ENCODE peak calls at places on chromosomes 13 and 19, in five cellular contexts. W is effector memory CD4-positive, alpha-beta T cell; B is tibial nerve; H is thoracic aorta; R is CD8-positive, alpha-beta memory T cell. M is an unnamed sample.

GRCh38 chr13:43365042-43365344 is 341.6 kb downstream of the DNAJC15 start:
- DNase-seq in W (no peak), B (no peak), H (no peak), R (no peak), M (no peak)

GRCh38 chr13:96460571-96460970 is 370.7 kb downstream of the HS6ST3 start:
- DNase-seq in W (no peak), B (no peak), H (no peak), R (no peak), M (no peak)

GRCh38 chr13:75661443-75661842 is 25.3 kb downstream of the LMO7 start:
- DNase-seq in W (no peak), B (no peak), H (no peak), R (no peak), M (no peak)

GRCh38 chr13:31168736-31169135 is 7.0 kb upstream of the HSPH1 start:
- DNase-seq in W (no peak), B (no peak), H (no peak), R (no peak), M (no peak)

GRCh38 chr19:34217952-34218817 is 36.2 kb upstream of the GARRE1 start:
- DNase-seq in W (peak), B (no peak), H (no peak), R (peak), M (peak)

GRCh38 chr19:4352701-4353121 is 9.3 kb downstream of the MPND start:
- DNase-seq in W (peak), B (no peak), H (no peak), R (peak), M (peak)

GRCh38 chr19:2266183-2266993 is 10.2 kb upstream of the JSRP1 start:
- DNase-seq in W (no peak), B (peak), H (peak), R (no peak), M (no peak)

GRCh38 chr19:18428173-18428836 is 9.1 kb downstream of the SSBP4 start:
- DNase-seq in W (no peak), B (no peak), H (no peak), R (no peak), M (no peak)

GRCh38 chr19:7757358-7757757 is 5.7 kb upstream of the CLEC4M start:
- DNase-seq in W (no peak), B (no peak), H (no peak), R (no peak), M (no peak)

GRCh38 chr19:29845576-29846176 is 33.9 kb downstream of the CCNE1 start:
- DNase-seq in W (peak), B (no peak), H (no peak), R (peak), M (no peak)

GRCh38 chr19:30883071-30883470 is 466.2 kb downstream of the TSHZ3 start:
- DNase-seq in W (no peak), B (no peak), H (no peak), R (no peak), M (no peak)

GRCh38 chr19:43316591-43317319 is 36.7 kb upstream of the CD177 start:
- DNase-seq in W (no peak), B (no peak), H (no peak), R (no peak), M (no peak)

DNA sequence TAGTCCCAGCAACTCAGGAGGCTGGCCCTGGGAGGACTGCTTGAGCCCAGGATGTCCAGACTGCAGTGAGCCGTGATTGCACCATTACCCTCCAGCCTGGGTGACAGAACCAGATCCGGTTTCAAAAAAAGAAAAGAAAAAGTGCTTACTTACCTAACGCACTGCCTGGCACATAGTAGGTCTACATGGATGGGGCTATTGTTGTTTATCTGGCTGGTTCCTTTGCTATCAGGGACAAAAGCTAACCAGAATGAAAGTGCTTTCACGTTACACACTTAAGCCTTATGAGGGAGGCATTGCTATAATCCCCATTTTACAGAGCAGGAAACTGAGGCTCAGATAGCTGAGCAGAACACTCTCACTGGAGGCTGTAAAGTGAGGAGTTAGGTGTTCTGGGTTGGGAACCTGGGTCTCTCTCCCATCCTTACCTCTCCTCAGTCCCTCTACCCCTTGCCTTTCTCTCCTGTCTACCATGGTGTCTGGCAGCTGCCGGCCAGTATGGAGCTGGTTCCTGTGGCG is 2.8 kb downstream of the DNM2 start:
- DNase-seq in W (no peak), B (no peak), H (no peak), R (no peak), M (no peak)
- H3K4me3 ChIP-seq in W (no peak), B (no peak), H (no peak), R (no peak), M (no peak)

GRCh38 chr19:41425174-41426115 is 1.7 kb downstream of the B3GNT8 start:
- DNase-seq in W (no peak), B (no peak), H (no peak), R (no peak), M (no peak)
- H3K4me3 ChIP-seq in W (no peak), B (no peak), H (no peak), R (no peak), M (no peak)

GRCh38 chr19:35714601-35715354 is 3.0 kb upstream of the KMT2B start:
- DNase-seq in W (no peak), B (no peak), H (no peak), R (no peak), M (no peak)
- H3K4me3 ChIP-seq in W (no peak), B (no peak), H (no peak), R (no peak), M (no peak)

GRCh38 chr13:52406629-52407028 is 657 bp upstream of the THSD1 start:
- DNase-seq in W (no peak), B (no peak), H (no peak), R (no peak), M (no peak)
- H3K4me3 ChIP-seq in W (peak), B (peak), H (peak), R (no peak), M (no peak)

GRCh38 chr19:40801449-40802299 is 2.7 kb downstream of the EGLN2 start:
- DNase-seq in W (no peak), B (no peak), H (no peak), R (no peak), M (no peak)
- H3K4me3 ChIP-seq in W (peak), B (peak), H (peak), R (peak), M (no peak)

DNA sequence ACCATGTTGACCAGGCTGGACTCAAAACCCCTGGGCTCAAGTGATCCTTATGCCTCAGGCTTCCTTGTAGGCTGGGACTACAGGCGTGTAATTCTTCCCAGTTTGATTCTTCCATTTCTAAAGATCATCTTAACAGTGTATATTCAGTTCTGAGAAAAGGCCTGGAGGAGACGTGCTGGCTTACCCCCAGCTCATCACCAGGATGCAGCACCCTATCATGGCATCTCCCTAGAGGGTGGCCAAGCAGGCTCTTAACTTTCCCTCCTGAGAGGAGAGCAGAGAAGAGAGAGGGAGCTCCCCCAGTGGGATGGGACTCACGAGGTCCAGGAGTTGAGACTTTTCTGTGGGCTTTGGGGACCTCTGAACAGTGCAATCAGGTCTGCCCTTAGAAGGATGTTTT is 2.1 kb upstream of the TUBA3C start:
- DNase-seq in W (no peak), B (no peak), H (no peak), R (no peak), M (no peak)
- H3K4me3 ChIP-seq in W (no peak), B (no peak), H (no peak), R (no peak), M (no peak)

DNA sequence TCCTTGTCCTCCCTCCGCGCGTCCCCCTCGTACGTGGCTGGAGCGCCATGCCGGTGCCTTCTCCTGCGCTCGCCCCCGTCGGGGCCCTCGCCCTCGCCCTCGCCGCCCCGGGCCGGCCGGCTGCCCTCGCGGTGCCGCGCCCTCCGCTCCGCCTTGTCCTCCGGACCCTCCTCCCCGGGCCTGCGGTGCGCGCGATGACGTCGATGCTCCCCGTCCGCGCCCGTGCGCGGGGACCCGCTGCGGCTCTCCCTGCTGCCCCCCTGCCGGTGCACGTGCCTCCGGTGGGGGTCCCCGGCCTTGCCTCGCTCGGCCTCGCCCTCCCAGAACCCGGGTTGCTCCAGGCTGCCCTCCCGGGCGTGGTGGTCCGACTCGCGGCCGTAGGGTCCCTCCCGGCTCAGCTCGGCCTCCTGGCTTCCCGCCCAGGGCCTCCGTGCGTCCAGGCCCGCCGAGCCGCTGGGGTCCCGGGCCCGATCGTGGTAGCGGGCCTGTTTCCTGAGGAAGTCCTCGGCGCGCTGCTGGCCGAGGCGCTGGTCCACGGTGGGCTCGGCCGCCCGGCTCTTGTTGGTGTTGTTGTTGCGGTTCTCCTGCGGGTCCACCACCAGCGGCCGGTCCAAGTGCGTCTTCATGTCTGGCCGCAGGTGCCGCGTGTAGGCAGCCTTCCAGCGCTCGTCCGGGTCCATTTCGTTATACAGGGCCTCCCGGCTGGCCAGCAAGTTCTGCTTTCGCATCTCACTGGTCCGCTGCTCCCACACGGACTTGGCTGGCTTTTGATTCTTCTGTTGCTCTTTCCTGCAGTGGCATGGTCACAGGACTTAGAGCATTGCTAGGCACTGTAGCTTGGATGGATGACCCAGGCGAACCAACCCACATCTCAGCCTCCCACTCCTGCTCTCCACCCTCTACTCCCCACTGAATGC is 148.6 kb downstream of the IER2 start:
- DNase-seq in W (no peak), B (no peak), H (no peak), R (no peak), M (no peak)
- H3K4me3 ChIP-seq in W (no peak), B (peak), H (peak), R (no peak), M (no peak)

GRCh38 chr13:97539651-97540230 is 105.8 kb downstream of the RAP2A start:
- DNase-seq in W (no peak), B (no peak), H (no peak), R (no peak), M (no peak)

GRCh38 chr13:97538193-97538592 is 104.2 kb downstream of the RAP2A start:
- DNase-seq in W (no peak), B (no peak), H (no peak), R (no peak), M (no peak)

GRCh38 chr13:97540696-97541095 is 106.7 kb downstream of the RAP2A start:
- DNase-seq in W (no peak), B (no peak), H (no peak), R (no peak), M (no peak)

GRCh38 chr13:97537110-97537509 is 103.1 kb downstream of the RAP2A start:
- DNase-seq in W (no peak), B (no peak), H (no peak), R (no peak), M (no peak)

GRCh38 chr13:97535619-97536018 is 101.7 kb downstream of the RAP2A start:
- DNase-seq in W (no peak), B (no peak), H (no peak), R (no peak), M (no peak)
- H3K4me3 ChIP-seq in W (no peak), B (no peak), H (no peak), R (no peak), M (no peak)

DNA sequence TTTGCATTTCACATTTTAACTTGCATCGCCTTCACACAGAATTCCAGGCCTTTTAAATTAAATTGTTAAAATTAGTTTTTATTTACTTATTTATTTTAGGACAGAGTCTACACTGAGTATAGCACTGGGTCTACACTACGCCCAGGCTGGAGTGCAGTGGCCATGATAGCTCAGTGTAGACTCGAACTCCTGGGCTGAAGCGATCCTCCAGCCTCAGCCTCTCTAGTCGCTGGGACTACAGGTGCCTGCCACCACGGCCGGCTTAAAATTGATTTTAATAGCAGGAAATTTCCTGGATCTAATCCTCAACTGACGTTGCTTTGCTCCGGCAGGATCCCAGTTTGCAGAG is 301 bp upstream of the ZNF610 start:
- DNase-seq in W (no peak), B (no peak), H (no peak), R (no peak), M (no peak)
- H3K4me3 ChIP-seq in W (peak), B (peak), H (peak), R (peak), M (peak)

GRCh38 chr13:39688699-39689405 is 33.4 kb downstream of the COG6 start:
- DNase-seq in W (no peak), B (no peak), H (no peak), R (no peak), M (no peak)

GRCh38 chr13:39688278-39688677 is 32.8 kb downstream of the COG6 start:
- DNase-seq in W (no peak), B (no peak), H (no peak), R (no peak), M (no peak)

GRCh38 chr13:39692650-39693438 is 37.4 kb downstream of the COG6 start:
- DNase-seq in W (no peak), B (no peak), H (no peak), R (no peak), M (no peak)
- H3K4me3 ChIP-seq in W (no peak), B (no peak), H (no peak), R (no peak), M (no peak)

M was measured in CD4-positive, alpha-beta memory T cell.